ENCODE peak calls at places on chromosomes 5 and 9, in four cellular contexts. N is activated T-cell treated with anti-CD3 and anti-CD28 coated beads for 24 hours, D is NCI-H1092 treated with DMSO at 0.1 percent for 48 hours, V is C1 segment of cervical spinal cord. Z is an unnamed sample.

GRCh38 chr9:132961002-132961401 is 16.6 kb upstream of the TSC1 start:
- DNase-seq in N (no peak), D (no peak), V (no peak), Z (no peak)

GRCh38 chr5:139451878-139452660 is 10.5 kb downstream of the ECSCR start:
- DNase-seq in N (no peak), D (no peak), V (no peak), Z (no peak)

GRCh38 chr9:133238272-133238850 is 29.3 kb upstream of the OBP2B start:
- DNase-seq in N (peak; percentile 19), D (no peak), V (peak; percentile 22), Z (no peak)

GRCh38 chr9:84897362-84898094 is 228.0 kb downstream of the NTRK2 start:
- DNase-seq in N (no peak), D (no peak), V (no peak), Z (no peak)

GRCh38 chr9:134335095-134335489 is 8.8 kb downstream of the RXRA start:
- DNase-seq in N (no peak), D (no peak), V (no peak), Z (no peak)

GRCh38 chr5:72185717-72186388 is 78.6 kb downstream of the MAP1B start:
- DNase-seq in N (no peak), D (no peak), V (no peak), Z (no peak)

GRCh38 chr5:13866792-13867191 is 77.7 kb downstream of the DNAH5 start:
- DNase-seq in N (no peak), D (no peak), V (no peak), Z (no peak)

GRCh38 chr5:138467711-138468132 is 2.4 kb downstream of the EGR1 start:
- DNase-seq in N (no peak), D (no peak), V (no peak), Z (no peak)

GRCh38 chr5:133962801-133963476 is 5.5 kb downstream of the C5orf15 start:
- DNase-seq in N (no peak), D (no peak), V (no peak), Z (no peak)

GRCh38 chr5:35136386-35136785 is 88.6 kb upstream of the AGXT2 start:
- DNase-seq in N (no peak), D (no peak), V (no peak), Z (no peak)

GRCh38 chr5:157378509-157378908 is 81.5 kb upstream of the NIPAL4 start:
- DNase-seq in N (no peak), D (no peak), V (no peak), Z (no peak)

GRCh38 chr5:126988021-126988569 is 42.3 kb downstream of the MARCHF3 start:
- DNase-seq in N (peak; percentile 20), D (no peak), V (no peak), Z (no peak)

GRCh38 chr5:174533771-174534221 is 190.6 kb upstream of the MSX2 start:
- DNase-seq in N (no peak), D (no peak), V (no peak), Z (no peak)